ENCODE peak calls at places on chromosome 21, in five cellular contexts. One of them, this sample, is unnamed.

GRCh38 chr21:33542640-33543504 is at the start of gene SON:
- DNase-seq in AG04450: peak
- DNase-seq in neuronal stem cell: peak
- DNase-seq in effector memory CD4-positive, alpha-beta T cell: peak
- DNase-seq in PC-9: peak
- DNase-seq in this sample: peak

GRCh38 chr21:33196956-33197374 is 32.8 kb upstream of the IFNAR2 start:
- DNase-seq in AG04450: no peak
- DNase-seq in neuronal stem cell: peak
- DNase-seq in effector memory CD4-positive, alpha-beta T cell: no peak
- DNase-seq in PC-9: peak
- DNase-seq in this sample: peak

GRCh38 chr21:33428669-33429068 is 25.5 kb downstream of the IFNGR2 start:
- DNase-seq in AG04450: no peak
- DNase-seq in neuronal stem cell: no peak
- DNase-seq in effector memory CD4-positive, alpha-beta T cell: no peak
- DNase-seq in PC-9: peak
- DNase-seq in this sample: no peak

GRCh38 chr21:32572574-32573420 is 12.5 kb downstream of the TCP10L start:
- DNase-seq in AG04450: no peak
- DNase-seq in neuronal stem cell: no peak
- DNase-seq in effector memory CD4-positive, alpha-beta T cell: no peak
- DNase-seq in PC-9: peak
- DNase-seq in this sample: no peak

GRCh38 chr21:43684424-43684823 is 25.1 kb downstream of the RRP1B start:
- DNase-seq in AG04450: no peak
- DNase-seq in neuronal stem cell: no peak
- DNase-seq in effector memory CD4-positive, alpha-beta T cell: no peak
- DNase-seq in PC-9: no peak
- DNase-seq in this sample: no peak

GRCh38 chr21:20971296-20971921 is 26.8 kb upstream of the NCAM2 start:
- DNase-seq in AG04450: peak
- DNase-seq in neuronal stem cell: peak
- DNase-seq in effector memory CD4-positive, alpha-beta T cell: no peak
- DNase-seq in PC-9: no peak
- DNase-seq in this sample: peak

GRCh38 chr21:27363719-27364479 is 397.0 kb upstream of the ADAMTS5 start:
- DNase-seq in AG04450: no peak
- DNase-seq in neuronal stem cell: no peak
- DNase-seq in effector memory CD4-positive, alpha-beta T cell: no peak
- DNase-seq in PC-9: no peak
- DNase-seq in this sample: no peak

GRCh38 chr21:43718872-43719747 is at the start of gene PDXK:
- DNase-seq in AG04450: no peak
- DNase-seq in neuronal stem cell: peak
- DNase-seq in effector memory CD4-positive, alpha-beta T cell: peak
- DNase-seq in PC-9: peak
- DNase-seq in this sample: no peak

GRCh38 chr21:38768385-38769071 is 37.2 kb upstream of the ETS2 start:
- DNase-seq in AG04450: peak
- DNase-seq in neuronal stem cell: no peak
- DNase-seq in effector memory CD4-positive, alpha-beta T cell: no peak
- DNase-seq in PC-9: no peak
- DNase-seq in this sample: no peak

GRCh38 chr21:36461277-36461917 is 18.5 kb downstream of the CLDN14 start:
- DNase-seq in AG04450: no peak
- DNase-seq in neuronal stem cell: no peak
- DNase-seq in effector memory CD4-positive, alpha-beta T cell: no peak
- DNase-seq in PC-9: no peak
- DNase-seq in this sample: no peak

GRCh38 chr21:44436111-44436611 is 19.1 kb upstream of the LRRC3 start:
- DNase-seq in AG04450: no peak
- DNase-seq in neuronal stem cell: no peak
- DNase-seq in effector memory CD4-positive, alpha-beta T cell: no peak
- DNase-seq in PC-9: no peak
- DNase-seq in this sample: no peak

GRCh38 chr21:17848228-17848627 is 29.1 kb upstream of the C21orf91 start:
- DNase-seq in AG04450: peak
- DNase-seq in neuronal stem cell: no peak
- DNase-seq in effector memory CD4-positive, alpha-beta T cell: no peak
- DNase-seq in PC-9: no peak
- DNase-seq in this sample: no peak

GRCh38 chr21:36209626-36210171 is 53.1 kb downstream of the DOP1B start:
- DNase-seq in AG04450: peak
- DNase-seq in neuronal stem cell: peak
- DNase-seq in effector memory CD4-positive, alpha-beta T cell: peak
- DNase-seq in PC-9: peak
- DNase-seq in this sample: no peak

GRCh38 chr21:44694776-44695175 is 2.2 kb upstream of the KRTAP10-12 start:
- DNase-seq in AG04450: no peak
- DNase-seq in neuronal stem cell: no peak
- DNase-seq in effector memory CD4-positive, alpha-beta T cell: no peak
- DNase-seq in PC-9: no peak
- DNase-seq in this sample: no peak

GRCh38 chr21:18041012-18041411 is 203.6 kb upstream of the CHODL start:
- DNase-seq in AG04450: no peak
- DNase-seq in neuronal stem cell: no peak
- DNase-seq in effector memory CD4-positive, alpha-beta T cell: no peak
- DNase-seq in PC-9: no peak
- DNase-seq in this sample: peak

GRCh38 chr21:33698088-33698487 is 55.8 kb downstream of the ITSN1 start:
- DNase-seq in AG04450: no peak
- DNase-seq in neuronal stem cell: no peak
- DNase-seq in effector memory CD4-positive, alpha-beta T cell: no peak
- DNase-seq in PC-9: no peak
- DNase-seq in this sample: no peak

GRCh38 chr21:33299181-33299752 is 25.5 kb upstream of the IFNAR1 start:
- DNase-seq in AG04450: no peak
- DNase-seq in neuronal stem cell: no peak
- DNase-seq in effector memory CD4-positive, alpha-beta T cell: no peak
- DNase-seq in PC-9: peak
- DNase-seq in this sample: no peak

GRCh38 chr21:36104306-36105300 is 30.3 kb upstream of the CBR3 start:
- DNase-seq in AG04450: no peak
- DNase-seq in neuronal stem cell: peak
- DNase-seq in effector memory CD4-positive, alpha-beta T cell: no peak
- DNase-seq in PC-9: no peak
- DNase-seq in this sample: no peak

GRCh38 chr21:44867999-44868700 is 5.3 kb downstream of the PTTG1IP start:
- DNase-seq in AG04450: no peak
- DNase-seq in neuronal stem cell: no peak
- DNase-seq in effector memory CD4-positive, alpha-beta T cell: peak
- DNase-seq in PC-9: no peak
- DNase-seq in this sample: no peak

GRCh38 chr21:41820384-41821080 is 53.7 kb upstream of the RIPK4 start:
- DNase-seq in AG04450: no peak
- DNase-seq in neuronal stem cell: no peak
- DNase-seq in effector memory CD4-positive, alpha-beta T cell: no peak
- DNase-seq in PC-9: no peak
- DNase-seq in this sample: no peak

GRCh38 chr21:41817877-41818855 is 51.3 kb upstream of the RIPK4 start:
- DNase-seq in AG04450: no peak
- DNase-seq in neuronal stem cell: no peak
- DNase-seq in effector memory CD4-positive, alpha-beta T cell: no peak
- DNase-seq in PC-9: no peak
- DNase-seq in this sample: no peak

GRCh38 chr21:41821081-41821755 is 54.4 kb upstream of the RIPK4 start:
- DNase-seq in AG04450: no peak
- DNase-seq in neuronal stem cell: no peak
- DNase-seq in effector memory CD4-positive, alpha-beta T cell: no peak
- DNase-seq in PC-9: no peak
- DNase-seq in this sample: no peak

GRCh38 chr21:41819856-41820281 is 53.0 kb upstream of the RIPK4 start:
- DNase-seq in AG04450: no peak
- DNase-seq in neuronal stem cell: no peak
- DNase-seq in effector memory CD4-positive, alpha-beta T cell: no peak
- DNase-seq in PC-9: no peak
- DNase-seq in this sample: no peak

DNA sequence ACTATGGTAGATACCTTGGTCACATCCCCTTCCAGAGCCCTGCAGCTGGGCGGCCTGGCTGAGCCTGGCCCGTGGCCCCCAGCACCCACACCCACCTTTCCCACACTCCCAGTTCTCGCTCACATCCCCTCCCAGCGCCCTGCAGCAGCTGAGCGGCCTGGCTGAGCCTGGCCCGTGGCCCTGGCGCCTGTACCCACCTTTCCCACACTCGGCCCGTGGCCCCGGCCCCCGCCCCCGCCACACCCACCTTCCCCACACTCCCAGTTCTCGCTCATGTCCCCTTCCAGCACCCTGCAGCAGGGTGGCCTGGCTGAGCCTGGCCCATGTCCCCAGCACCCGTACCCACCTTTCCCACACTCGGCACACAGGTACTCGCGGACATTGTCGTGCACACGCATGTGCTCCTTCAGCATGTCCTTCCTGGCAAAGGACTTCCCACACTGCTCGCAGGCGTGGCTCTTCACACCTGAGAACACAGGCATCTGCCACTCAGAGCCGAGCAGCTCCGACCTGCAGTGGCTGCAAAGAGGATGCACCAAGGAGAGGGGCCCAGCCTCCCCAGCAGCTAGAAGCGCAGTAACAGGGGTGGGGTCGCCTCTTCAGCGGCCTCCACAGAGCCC is 52.5 kb upstream of the RIPK4 start:
- DNase-seq in AG04450: no peak
- DNase-seq in neuronal stem cell: no peak
- DNase-seq in effector memory CD4-positive, alpha-beta T cell: no peak
- DNase-seq in PC-9: no peak
- DNase-seq in this sample: no peak
- H3K27ac ChIP-seq in AG04450: no peak
- H3K27ac ChIP-seq in neuronal stem cell: no peak
- H3K27ac ChIP-seq in effector memory CD4-positive, alpha-beta T cell: no peak
- H3K27ac ChIP-seq in PC-9: no peak
- H3K27ac ChIP-seq in this sample: peak

GRCh38 chr21:46095814-46096595 is 1.9 kb upstream of the COL6A2 start:
- DNase-seq in AG04450: no peak
- DNase-seq in neuronal stem cell: no peak
- DNase-seq in effector memory CD4-positive, alpha-beta T cell: no peak
- DNase-seq in PC-9: no peak
- DNase-seq in this sample: no peak

GRCh38 chr21:46098303-46099141 is 610 bp downstream of the COL6A2 start:
- DNase-seq in AG04450: no peak
- DNase-seq in neuronal stem cell: no peak
- DNase-seq in effector memory CD4-positive, alpha-beta T cell: no peak
- DNase-seq in PC-9: no peak
- DNase-seq in this sample: no peak

GRCh38 chr21:46096596-46096981 is 1.3 kb upstream of the COL6A2 start:
- DNase-seq in AG04450: no peak
- DNase-seq in neuronal stem cell: no peak
- DNase-seq in effector memory CD4-positive, alpha-beta T cell: no peak
- DNase-seq in PC-9: no peak
- DNase-seq in this sample: no peak

GRCh38 chr21:46097826-46098286 is at the start of gene COL6A2:
- DNase-seq in AG04450: no peak
- DNase-seq in neuronal stem cell: peak
- DNase-seq in effector memory CD4-positive, alpha-beta T cell: no peak
- DNase-seq in PC-9: no peak
- DNase-seq in this sample: no peak

GRCh38 chr21:46096997-46097825 is 701 bp upstream of the COL6A2 start:
- DNase-seq in AG04450: no peak
- DNase-seq in neuronal stem cell: no peak
- DNase-seq in effector memory CD4-positive, alpha-beta T cell: no peak
- DNase-seq in PC-9: no peak
- DNase-seq in this sample: no peak
- H3K4me3 ChIP-seq in AG04450: peak
- H3K4me3 ChIP-seq in neuronal stem cell: peak
- H3K4me3 ChIP-seq in effector memory CD4-positive, alpha-beta T cell: peak
- H3K4me3 ChIP-seq in PC-9: peak
- H3K4me3 ChIP-seq in this sample: peak

GRCh38 chr21:15964181-15964855 is 234.5 kb downstream of the USP25 start:
- DNase-seq in AG04450: no peak
- DNase-seq in neuronal stem cell: no peak
- DNase-seq in effector memory CD4-positive, alpha-beta T cell: no peak
- DNase-seq in PC-9: no peak
- DNase-seq in this sample: no peak
- H3K27ac ChIP-seq in AG04450: no peak
- H3K27ac ChIP-seq in neuronal stem cell: no peak
- H3K27ac ChIP-seq in effector memory CD4-positive, alpha-beta T cell: no peak
- H3K27ac ChIP-seq in PC-9: no peak
- H3K27ac ChIP-seq in this sample: peak

GRCh38 chr21:40490408-40490807 is 356.6 kb downstream of the DSCAM start:
- DNase-seq in AG04450: no peak
- DNase-seq in neuronal stem cell: no peak
- DNase-seq in effector memory CD4-positive, alpha-beta T cell: no peak
- DNase-seq in PC-9: no peak
- DNase-seq in this sample: no peak
- H3K4me3 ChIP-seq in AG04450: no peak
- H3K4me3 ChIP-seq in neuronal stem cell: no peak
- H3K4me3 ChIP-seq in effector memory CD4-positive, alpha-beta T cell: no peak
- H3K4me3 ChIP-seq in PC-9: no peak
- H3K4me3 ChIP-seq in this sample: no peak

DNA sequence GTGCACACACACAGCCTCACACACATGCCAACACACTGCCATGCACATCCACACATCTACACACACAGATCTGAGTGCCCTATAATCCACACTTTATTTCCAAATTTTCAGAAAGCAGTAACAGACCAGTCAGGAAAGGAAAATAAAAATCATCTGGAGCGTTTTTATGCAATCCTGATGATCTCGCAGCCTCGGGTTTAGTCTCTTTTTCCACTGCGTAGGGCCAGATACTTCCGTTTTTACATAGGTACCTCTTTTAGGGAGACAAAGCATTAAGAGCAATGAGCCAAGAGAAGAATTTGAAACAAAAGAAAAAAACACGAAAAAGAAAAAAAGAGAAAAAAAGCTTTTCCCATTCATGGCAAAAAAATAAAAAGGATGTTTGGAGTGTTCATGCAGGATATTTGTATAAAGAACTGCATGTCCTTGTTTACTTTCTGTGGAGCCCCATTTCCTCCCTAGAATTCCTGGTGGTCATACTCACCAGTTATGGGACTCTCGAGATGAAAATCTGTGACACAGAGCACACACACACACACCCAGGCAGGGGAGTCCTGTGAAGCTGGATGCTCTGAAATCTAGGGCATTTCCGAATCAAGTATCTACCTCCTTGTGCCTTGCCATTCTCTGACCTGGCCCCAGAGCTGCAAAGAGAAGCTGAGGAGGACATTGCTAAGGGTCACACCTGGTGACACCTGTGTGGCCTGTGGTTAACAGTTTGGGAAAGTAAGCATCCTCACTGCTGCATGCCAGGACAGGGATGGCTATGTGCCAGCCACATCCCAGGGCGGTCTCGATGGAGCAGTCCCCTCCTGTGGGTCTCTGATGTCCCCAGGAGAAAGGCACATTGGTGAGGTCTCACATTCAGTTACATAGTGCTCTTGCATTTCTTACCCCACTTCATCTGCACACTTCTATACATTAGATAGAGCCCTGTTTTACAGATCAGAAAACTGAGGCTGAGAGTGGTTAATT is 83.6 kb downstream of the RUNX1 start:
- DNase-seq in AG04450: peak
- DNase-seq in neuronal stem cell: no peak
- DNase-seq in effector memory CD4-positive, alpha-beta T cell: no peak
- DNase-seq in PC-9: peak
- DNase-seq in this sample: no peak
- H3K27ac ChIP-seq in AG04450: no peak
- H3K27ac ChIP-seq in neuronal stem cell: no peak
- H3K27ac ChIP-seq in effector memory CD4-positive, alpha-beta T cell: no peak
- H3K27ac ChIP-seq in PC-9: peak
- H3K27ac ChIP-seq in this sample: no peak